ENCODE peak calls at places on chromosomes 13 and 19, in five cellular contexts. T is body of pancreas, U is stomach, C is HCT116, O is Peyer's patch. A is an unnamed sample.

GRCh38 chr19:46924874-46925547 is 64.2 kb downstream of the ARHGAP35 start:
- DNase-seq in U (no peak), T (peak; percentile 16), C (no peak), O (peak; percentile 66), A (no peak)

GRCh38 chr13:110291286-110291685 is 15.7 kb downstream of the COL4A1 start:
- DNase-seq in C (no peak), O (peak; percentile 10), T (no peak), U (no peak), A (no peak)

GRCh38 chr19:32070101-32070500 is 275.3 kb upstream of the ZNF507 start:
- DNase-seq in C (no peak), U (no peak), T (no peak), O (no peak), A (no peak)

GRCh38 chr13:80303225-80303811 is 37.6 kb downstream of the SPRY2 start:
- DNase-seq in U (no peak), C (no peak), O (no peak), T (no peak), A (no peak)

GRCh38 chr13:97339019-97339988 is 94.7 kb upstream of the RAP2A start:
- DNase-seq in U (peak; percentile 29), O (no peak), C (no peak), T (peak; percentile 61), A (no peak)

GRCh38 chr19:15453091-15453498 is 3.3 kb upstream of the WIZ start:
- DNase-seq in T (no peak), C (no peak), O (no peak), U (no peak), A (no peak)

GRCh38 chr13:27147530-27148170 is 24.0 kb downstream of the USP12 start:
- DNase-seq in U (no peak), T (no peak), C (no peak), O (no peak), A (no peak)

GRCh38 chr13:21365574-21365973 is 93.5 kb downstream of the ZDHHC20 start:
- DNase-seq in C (no peak), T (no peak), U (no peak), O (no peak), A (no peak)

DNA sequence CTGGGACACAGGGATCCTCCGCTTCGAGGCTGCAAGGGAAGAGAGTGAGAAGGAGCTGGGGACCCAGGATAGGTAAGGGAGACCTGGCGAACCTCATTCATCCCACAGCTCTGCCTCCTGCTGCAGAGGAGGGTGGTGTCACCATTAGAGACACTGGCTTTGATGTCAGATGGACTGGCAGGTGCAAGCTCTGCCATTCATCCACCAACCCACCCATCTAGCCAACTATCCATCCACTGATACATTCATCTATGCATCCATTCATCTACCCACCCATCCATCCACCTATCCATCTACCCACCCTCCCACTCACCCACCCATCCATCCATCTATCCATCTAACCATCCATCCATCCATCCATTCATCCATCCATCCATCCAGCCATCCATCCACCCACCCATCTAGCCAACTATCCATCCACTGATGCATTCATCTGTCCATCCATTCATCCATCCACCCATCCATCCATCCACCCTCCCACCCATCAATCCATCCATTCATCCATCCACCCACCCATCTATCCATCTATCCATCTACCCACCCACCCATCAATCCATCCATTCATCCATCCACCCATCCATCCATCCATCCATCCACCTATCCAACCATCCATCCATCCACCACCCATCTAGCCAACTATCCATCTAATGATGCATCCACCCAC is 5.7 kb downstream of the C19orf33 start:
- DNase-seq in U (no peak), O (no peak), C (no peak), T (no peak), A (no peak)
- TF ChIP-seq POLR2A in U (no peak), O (no peak), C (no peak), T (no peak), A (no peak)

DNA sequence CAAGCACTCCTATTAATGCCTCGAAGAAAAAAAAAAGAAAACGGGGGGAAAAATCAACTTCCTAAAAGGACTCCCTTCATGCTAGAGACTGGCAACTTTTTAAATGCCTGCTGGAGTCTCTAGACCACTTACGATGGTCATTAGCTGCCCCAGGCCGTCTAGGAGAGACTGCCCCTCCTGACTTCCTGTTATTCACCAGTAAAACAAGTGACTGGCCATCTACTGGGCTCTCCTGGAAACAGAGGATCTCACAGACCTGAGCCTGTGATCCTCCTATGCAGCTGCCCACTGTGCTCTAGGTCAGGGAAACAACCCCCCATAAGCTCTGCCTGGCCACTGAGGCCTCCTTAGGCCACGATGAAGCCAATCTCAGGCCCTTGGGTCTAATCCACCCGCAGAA is 7.4 kb downstream of the ZNF266 start:
- DNase-seq in U (no peak), T (no peak), C (no peak), O (no peak), A (no peak)
- TF ChIP-seq POLR2A in U (no peak), T (no peak), C (no peak), O (no peak), A (no peak)

DNA sequence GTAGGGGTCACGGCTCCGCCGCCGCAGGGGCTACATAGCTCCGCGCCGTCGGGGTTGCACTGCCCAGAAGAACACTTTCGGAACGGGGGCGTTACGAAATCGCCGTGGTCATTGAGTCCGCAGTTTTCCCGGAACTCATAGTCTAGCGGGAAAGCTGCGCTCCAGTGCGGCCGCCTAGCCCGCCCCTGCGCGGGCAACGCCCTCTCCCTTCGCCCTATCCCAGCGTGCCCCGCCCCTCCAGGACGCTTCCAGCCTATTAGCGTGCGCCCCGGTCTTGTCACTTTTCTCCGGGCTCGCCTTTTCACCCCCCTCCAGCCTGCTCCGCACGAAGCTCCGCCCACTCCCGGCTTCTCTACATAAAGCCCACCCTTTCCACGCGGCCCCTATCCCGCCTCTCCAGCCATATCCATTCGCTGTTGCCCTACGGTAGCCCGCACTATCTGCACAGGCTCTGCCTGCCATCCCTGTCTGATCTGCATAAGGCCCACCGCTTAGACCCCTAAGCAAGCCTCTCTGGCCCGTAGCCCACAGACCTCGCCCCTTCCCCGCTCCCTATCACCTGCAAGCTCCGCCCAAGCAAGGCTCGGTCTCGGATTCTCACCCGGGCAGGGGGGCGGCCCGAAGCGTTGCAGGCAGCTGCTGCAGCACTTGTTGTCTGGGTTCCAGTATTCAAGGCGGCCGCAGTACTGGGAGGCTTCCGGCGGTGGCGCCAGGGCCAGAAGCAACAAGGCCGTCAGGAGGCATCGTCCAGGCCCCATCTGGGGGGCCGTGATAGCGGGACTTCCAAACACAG is 1.6 kb downstream of the IGFLR1 start:
- DNase-seq in U (peak; percentile 98), C (peak; percentile 87), O (peak; percentile 99), T (peak; percentile 99), A (peak; percentile 100)
- TF ChIP-seq POLR2A in U (no peak), C (peak; percentile 81), O (peak; percentile 30), T (peak; percentile 78), A (peak; percentile 49)

DNA sequence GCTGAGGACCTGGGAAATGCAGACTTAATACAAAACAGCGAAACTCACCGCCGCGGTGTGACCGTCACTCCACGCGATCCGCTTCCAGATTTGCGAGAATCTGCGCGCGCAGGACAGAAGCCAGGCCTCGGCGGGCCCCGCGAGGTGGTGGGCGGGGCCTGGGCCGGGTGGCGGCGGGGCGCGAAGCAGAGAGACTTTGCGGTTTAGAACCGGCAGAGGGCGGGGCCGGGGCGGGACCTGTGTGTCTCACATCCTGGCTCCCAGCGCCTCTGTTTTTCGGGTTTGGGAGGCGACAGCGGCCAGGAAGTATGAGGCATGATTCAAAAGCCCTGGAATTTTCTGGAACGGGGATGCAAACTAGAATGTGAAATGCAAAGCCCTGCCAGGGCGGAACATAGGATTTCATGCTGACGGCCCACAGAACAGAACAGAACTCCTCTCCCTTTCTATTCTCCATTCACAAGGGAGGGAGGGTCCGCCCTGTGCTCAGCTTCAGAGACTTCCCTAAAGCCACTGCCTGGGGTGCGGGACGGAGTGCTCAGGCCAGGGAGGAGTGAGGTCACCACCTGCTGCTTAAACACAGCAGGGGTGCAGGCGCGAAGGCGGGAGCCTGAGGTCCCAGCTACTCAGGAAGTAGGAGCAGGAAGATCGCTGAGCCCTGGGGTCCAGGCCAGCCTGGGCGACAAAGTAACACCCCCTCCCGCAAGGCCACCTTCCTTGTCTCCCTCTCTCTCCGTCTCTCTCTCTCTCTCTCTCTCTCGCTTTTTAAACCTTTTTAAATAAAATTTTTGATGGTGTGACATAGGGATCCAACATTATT is 44.2 kb downstream of the ZNF611 start:
- DNase-seq in C (peak; percentile 76), U (peak; percentile 93), O (peak; percentile 97), T (peak; percentile 92), A (peak; percentile 79)
- TF ChIP-seq POLR2A in C (no peak), U (no peak), O (peak; percentile 51), T (peak; percentile 67), A (peak; percentile 84)

A was measured in H54.